ENCODE peak calls at places on chromosomes 13 and 19, in ten cellular contexts. O, H, W, M, K, E, P, Q, Z and N are unnamed samples.

GRCh38 chr13:105410602-105411001 is 1124.9 kb downstream of the EFNB2 start:
- DNase-seq in O (no peak), H (no peak), W (peak; percentile 71), M (peak; percentile 50), K (peak; percentile 65), E (peak; percentile 47), P (peak; percentile 39), Q (no peak), Z (no peak), N (no peak)

GRCh38 chr19:33752945-33753344 is 43.7 kb upstream of the KCTD15 start:
- DNase-seq in O (no peak), H (no peak), W (no peak), M (no peak), K (no peak), E (no peak), P (no peak), Q (no peak), Z (no peak), N (no peak)

GRCh38 chr13:109644956-109645355 is 141.4 kb downstream of the IRS2 start:
- DNase-seq in O (no peak), H (no peak), W (no peak), M (no peak), K (no peak), E (no peak), P (no peak), Q (no peak), Z (no peak), N (no peak)

GRCh38 chr13:60370343-60370742 is 26.7 kb upstream of the TDRD3 start:
- DNase-seq in O (no peak), H (no peak), W (no peak), M (no peak), K (no peak), E (no peak), P (no peak), Q (no peak), Z (no peak), N (no peak)

GRCh38 chr19:17719730-17720486 is 628 bp downstream of the MAP1S start:
- DNase-seq in O (no peak), H (no peak), W (no peak), M (peak; percentile 67), K (peak; percentile 73), E (no peak), P (peak; percentile 57), Q (no peak), Z (peak; percentile 5), N (no peak)

GRCh38 chr13:79918620-79919019 is 422.3 kb downstream of the SPRY2 start:
- DNase-seq in O (no peak), H (no peak), W (no peak), M (no peak), K (no peak), E (no peak), P (no peak), Q (no peak), Z (no peak), N (no peak)

GRCh38 chr19:3494559-3494958 is 5.9 kb downstream of the DOHH start:
- DNase-seq in O (no peak), H (no peak), W (no peak), M (no peak), K (no peak), E (no peak), P (no peak), Q (no peak), Z (peak; percentile 42), N (no peak)

GRCh38 chr19:18478545-18479311 is 40.8 kb upstream of the ISYNA1 start:
- DNase-seq in O (peak; percentile 73), H (no peak), W (no peak), M (peak; percentile 90), K (peak; percentile 86), E (peak; percentile 80), P (peak; percentile 82), Q (peak; percentile 92), Z (peak; percentile 21), N (peak; percentile 58)

GRCh38 chr13:44578064-44578394 is 1.9 kb upstream of the TSC22D1 start:
- DNase-seq in O (no peak), H (no peak), W (no peak), M (no peak), K (no peak), E (peak; percentile 20), P (no peak), Q (no peak), Z (no peak), N (no peak)

GRCh38 chr19:36221474-36221873 is 6.6 kb downstream of the ZNF146 start:
- DNase-seq in O (no peak), H (no peak), W (no peak), M (no peak), K (no peak), E (no peak), P (no peak), Q (no peak), Z (no peak), N (no peak)

GRCh38 chr19:36222503-36222902 is 7.6 kb downstream of the ZNF146 start:
- DNase-seq in O (no peak), H (no peak), W (no peak), M (no peak), K (no peak), E (no peak), P (no peak), Q (no peak), Z (no peak), N (no peak)

GRCh38 chr19:36225219-36225892 is 10.4 kb downstream of the ZNF146 start:
- DNase-seq in O (no peak), H (no peak), W (no peak), M (no peak), K (no peak), E (no peak), P (no peak), Q (no peak), Z (no peak), N (peak; percentile 23)
- H3K27ac ChIP-seq in O (peak overlapping the region; percentile 15), H (no peak overlapping the region), W (no peak overlapping the region), M (no peak overlapping the region), K (no peak overlapping the region), E (no peak overlapping the region), P (no peak overlapping the region), Q (no peak overlapping the region), Z (no peak overlapping the region), N (peak overlapping the region; percentile 34)

GRCh38 chr19:2311093-2311492 is 3.1 kb upstream of the LINGO3 start:
- DNase-seq in O (no peak), H (no peak), W (no peak), M (no peak), K (no peak), E (no peak), P (no peak), Q (no peak), Z (no peak), N (no peak)

GRCh38 chr19:2308114-2308556 is at the start of gene LINGO3:
- DNase-seq in O (no peak), H (no peak), W (no peak), M (no peak), K (no peak), E (no peak), P (no peak), Q (no peak), Z (no peak), N (no peak)

GRCh38 chr19:2307518-2308012 is 389 bp downstream of the LINGO3 start:
- DNase-seq in O (no peak), H (no peak), W (no peak), M (no peak), K (no peak), E (no peak), P (no peak), Q (no peak), Z (no peak), N (no peak)

GRCh38 chr19:2306971-2307370 is 983 bp downstream of the LINGO3 start:
- DNase-seq in O (no peak), H (no peak), W (no peak), M (no peak), K (no peak), E (no peak), P (no peak), Q (no peak), Z (no peak), N (no peak)

DNA sequence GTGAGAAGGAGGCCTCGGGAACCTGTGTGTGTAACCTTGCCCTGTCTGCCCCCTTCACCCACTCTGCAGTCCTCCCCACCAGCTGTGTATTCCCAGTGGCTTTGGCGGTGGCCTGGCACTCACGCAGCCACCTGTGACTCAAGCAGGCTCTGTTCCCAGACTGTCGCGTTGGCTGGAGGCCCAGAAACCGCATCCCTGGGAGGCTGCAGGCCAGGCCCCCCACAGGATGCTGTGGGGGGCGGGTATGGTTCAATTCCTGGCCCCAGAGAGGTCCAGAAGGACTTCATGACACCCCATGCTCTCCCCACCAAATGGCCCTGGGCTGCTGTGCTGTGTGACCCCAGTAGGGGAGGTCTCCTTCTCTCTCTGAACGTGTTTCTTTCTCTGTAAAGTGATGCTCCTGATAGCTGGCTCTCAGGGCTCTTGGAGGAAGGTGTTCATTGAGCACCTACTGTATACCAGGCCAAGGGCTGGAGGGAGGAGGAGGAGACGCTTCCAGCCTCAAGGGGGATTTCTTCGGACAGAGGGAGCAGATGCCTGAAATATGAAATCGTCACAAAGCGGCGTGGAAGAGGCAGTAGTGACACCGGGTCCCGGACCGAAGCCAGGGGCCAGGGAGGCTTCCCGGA is 1.9 kb upstream of the LINGO3 start:
- DNase-seq in O (peak; percentile 18), H (no peak), W (no peak), M (no peak), K (no peak), E (no peak), P (no peak), Q (no peak), Z (no peak), N (no peak)
- H3K27me3 ChIP-seq in O (peaks cover 16% of the 10 kb centered on the region), H (peaks cover 19% of the 10 kb centered on the region), W (no peaks in the 10 kb centered on the region), M (peaks cover 91% of the 10 kb centered on the region), K (peaks cover 85% of the 10 kb centered on the region), E (peaks cover 93% of the 10 kb centered on the region), P (peaks cover 4% of the 10 kb centered on the region), Q (peaks cover 88% of the 10 kb centered on the region), Z (peaks cover 76% of the 10 kb centered on the region), N (peaks cover 44% of the 10 kb centered on the region)

GRCh38 chr19:11195681-11196080 is 1.7 kb downstream of the KANK2 start:
- DNase-seq in O (no peak), H (no peak), W (no peak), M (no peak), K (no peak), E (no peak), P (no peak), Q (no peak), Z (no peak), N (no peak)
- H3K27ac ChIP-seq in O (no peak overlapping the region), H (no peak overlapping the region), W (no peak overlapping the region), M (no peak overlapping the region), K (peak overlapping the region; percentile 49), E (peak overlapping the region; percentile 63), P (peak overlapping the region; percentile 80), Q (peak overlapping the region; percentile 94), Z (no peak overlapping the region), N (peak overlapping the region; percentile 47)

DNA sequence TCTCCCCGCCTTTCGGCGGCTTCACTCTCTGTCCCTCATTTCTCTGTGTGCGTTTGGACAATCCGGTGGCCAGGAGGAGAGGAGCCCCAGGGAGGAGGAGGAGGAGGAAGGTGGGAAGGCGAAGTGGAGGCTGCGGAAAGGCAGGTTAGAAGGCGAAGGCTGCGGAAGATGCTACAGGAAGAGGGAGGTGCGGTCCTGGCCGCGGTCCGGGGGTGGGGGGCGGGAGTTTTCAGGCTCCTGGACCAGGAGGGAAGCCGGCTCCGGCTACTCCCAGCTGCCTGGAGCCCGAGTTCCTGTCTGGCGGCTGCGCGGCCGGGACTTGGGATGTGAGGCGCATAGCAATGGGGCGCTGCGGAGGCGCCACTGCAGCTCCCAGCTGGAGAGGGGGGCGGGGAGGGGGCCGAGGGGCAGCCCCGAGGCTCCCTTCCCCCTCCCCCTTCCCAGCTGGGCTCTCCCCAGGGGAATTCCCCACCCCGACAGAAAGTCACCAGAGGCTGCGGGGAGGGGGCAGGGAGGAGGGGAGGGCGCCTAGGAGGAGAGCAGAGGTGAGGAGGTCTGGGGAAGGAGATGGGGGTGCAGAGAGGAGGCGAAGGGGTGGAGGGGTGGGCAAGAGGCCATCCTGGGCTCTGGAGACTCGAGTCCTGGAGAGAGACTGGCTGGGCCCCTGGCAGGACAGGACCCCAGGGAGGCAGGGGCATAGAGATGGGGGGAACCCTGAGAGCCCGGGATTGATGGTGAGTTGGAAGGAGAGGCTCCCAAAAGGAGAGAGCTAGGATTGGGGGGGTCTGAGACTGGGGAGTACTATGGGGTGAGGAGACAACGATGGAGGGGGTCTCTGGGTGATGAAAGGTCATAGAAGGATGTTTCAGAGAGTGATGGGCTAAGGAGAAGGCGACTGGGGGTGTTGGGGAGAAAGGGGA is 2.0 kb downstream of the LRRC4B start:
- DNase-seq in O (no peak), H (no peak), W (no peak), M (no peak), K (no peak), E (no peak), P (no peak), Q (no peak), Z (no peak), N (no peak)
- H3K27me3 ChIP-seq in O (peaks cover 16% of the 10 kb centered on the region), H (peaks cover 27% of the 10 kb centered on the region), W (peaks cover 24% of the 10 kb centered on the region), M (peaks cover 98% of the 10 kb centered on the region), K (peaks cover 74% of the 10 kb centered on the region), E (peaks cover 80% of the 10 kb centered on the region), P (peaks cover 4% of the 10 kb centered on the region), Q (peaks cover 99% of the 10 kb centered on the region), Z (peaks cover 62% of the 10 kb centered on the region), N (peaks cover 43% of the 10 kb centered on the region)